ENCODE peak calls at places on chromosomes 13 and 19, in five cellular contexts. Y, O, Q, B and N are unnamed samples.

GRCh38 chr13:86584301-86584700 is 785.1 kb upstream of the SLITRK6 start:
- DNase-seq in Y (no peak), O (no peak), Q (no peak), B (no peak), N (no peak)

GRCh38 chr13:20301391-20302071 is 69.4 kb upstream of the GJB6 start:
- DNase-seq in Y (no peak), O (no peak), Q (no peak), B (no peak), N (peak)

GRCh38 chr13:44810067-44810840 is 179.0 kb downstream of the NUFIP1 start:
- DNase-seq in Y (peak), O (no peak), Q (no peak), B (peak), N (no peak)

GRCh38 chr19:41872775-41873647 is 4.1 kb upstream of the CD79A start:
- DNase-seq in Y (peak), O (no peak), Q (no peak), B (peak), N (peak)

GRCh38 chr13:33639158-33639557 is 178.8 kb upstream of the RFC3 start:
- DNase-seq in Y (peak), O (peak), Q (peak), B (peak), N (no peak)

GRCh38 chr13:45325806-45326205 is 15.2 kb downstream of the TPT1 start:
- DNase-seq in Y (peak), O (peak), Q (peak), B (peak), N (no peak)

GRCh38 chr13:108961542-108962125 is 332.2 kb downstream of the MYO16 start:
- DNase-seq in Y (peak), O (no peak), Q (no peak), B (no peak), N (no peak)

GRCh38 chr19:14563989-14564650 is 7.7 kb downstream of the NDUFB7 start:
- DNase-seq in Y (peak), O (no peak), Q (no peak), B (no peak), N (no peak)

GRCh38 chr19:29278716-29279115 is 65.8 kb upstream of the UQCRFS1 start:
- DNase-seq in Y (no peak), O (no peak), Q (no peak), B (no peak), N (no peak)

GRCh38 chr13:23979361-23980159 is 82.3 kb upstream of the C1QTNF9B start:
- DNase-seq in Y (peak), O (peak), Q (peak), B (peak), N (peak)

GRCh38 chr13:50911051-50911690 is 1.6 kb downstream of the RNASEH2B start:
- DNase-seq in Y (peak), O (no peak), Q (no peak), B (no peak), N (no peak)

GRCh38 chr13:32969516-32969941 is 46.7 kb upstream of the KL start:
- DNase-seq in Y (no peak), O (peak), Q (peak), B (peak), N (no peak)

GRCh38 chr19:6276447-6276846 is 3.3 kb downstream of the MLLT1 start:
- DNase-seq in Y (peak), O (peak), Q (no peak), B (peak), N (no peak)